ENCODE peak calls at places on chromosome 9, in five cellular contexts. L, V, M, X and W are unnamed samples.

GRCh38 chr9:92186631-92187030 is 71.4 kb upstream of the SPTLC1 start:
- DNase-seq in L (no peak), V (no peak), M (no peak), X (no peak), W (no peak)

GRCh38 chr9:107276966-107277710 is 5.9 kb upstream of the RAD23B start:
- DNase-seq in L (no peak), V (no peak), X (no peak), M (no peak), W (no peak)

GRCh38 chr9:126875780-126876510 is 15.5 kb downstream of the ZBTB34 start:
- DNase-seq in V (no peak), L (no peak), M (no peak), X (no peak), W (no peak)

GRCh38 chr9:69971643-69972449 is 71.8 kb upstream of the MAMDC2 start:
- DNase-seq in V (peak), X (peak), L (peak), M (peak), W (peak)

GRCh38 chr9:93902780-93903655 is 52.1 kb downstream of the BARX1 start:
- DNase-seq in M (no peak), X (no peak), L (peak), V (no peak), W (peak)

GRCh38 chr9:13083973-13084528 is 195.4 kb downstream of the MPDZ start:
- DNase-seq in X (no peak), V (no peak), L (no peak), M (no peak), W (no peak)

GRCh38 chr9:120680579-120680978 is 33.7 kb downstream of the MEGF9 start:
- DNase-seq in X (no peak), V (no peak), L (no peak), M (no peak), W (no peak)

GRCh38 chr9:129125478-129125877 is 14.3 kb downstream of the PTPA start:
- DNase-seq in V (no peak), L (no peak), M (peak), X (no peak), W (no peak)